ENCODE peak calls at places on chromosome 2, in ten cellular contexts. One of them, this sample, is unnamed.

GRCh38 chr2:96495983-96496382 is 9.2 kb downstream of the NEURL3 start:
- DNase-seq in IMR-90: no peak
- DNase-seq in tibial nerve: no peak
- DNase-seq in Peyer's patch: no peak
- DNase-seq in HepG2: no peak
- DNase-seq in uterus: no peak
- DNase-seq in H1: no peak
- DNase-seq in stomach: no peak
- DNase-seq in HCT116: no peak
- DNase-seq in breast epithelium: no peak
- DNase-seq in this sample: no peak

GRCh38 chr2:107558295-107558694 is 268.4 kb upstream of the RGPD4 start:
- DNase-seq in IMR-90: no peak
- DNase-seq in tibial nerve: no peak
- DNase-seq in Peyer's patch: no peak
- DNase-seq in HepG2: no peak
- DNase-seq in uterus: no peak
- DNase-seq in H1: no peak
- DNase-seq in stomach: no peak
- DNase-seq in HCT116: no peak
- DNase-seq in breast epithelium: no peak
- DNase-seq in this sample: no peak

GRCh38 chr2:74947703-74948102 is 10.7 kb upstream of the POLE4 start:
- DNase-seq in IMR-90: no peak
- DNase-seq in tibial nerve: no peak
- DNase-seq in Peyer's patch: no peak
- DNase-seq in HepG2: peak; percentile 62
- DNase-seq in uterus: no peak
- DNase-seq in H1: peak; percentile 54
- DNase-seq in stomach: no peak
- DNase-seq in HCT116: no peak
- DNase-seq in breast epithelium: no peak
- DNase-seq in this sample: no peak

GRCh38 chr2:52749764-52750163 is 1017.8 kb upstream of the CHAC2 start:
- DNase-seq in IMR-90: no peak
- DNase-seq in tibial nerve: no peak
- DNase-seq in Peyer's patch: no peak
- DNase-seq in HepG2: no peak
- DNase-seq in uterus: no peak
- DNase-seq in H1: no peak
- DNase-seq in stomach: no peak
- DNase-seq in HCT116: no peak
- DNase-seq in breast epithelium: no peak
- DNase-seq in this sample: no peak

GRCh38 chr2:8515390-8515761 is 166.5 kb upstream of the ID2 start:
- DNase-seq in IMR-90: no peak
- DNase-seq in tibial nerve: no peak
- DNase-seq in Peyer's patch: peak; percentile 72
- DNase-seq in HepG2: no peak
- DNase-seq in uterus: no peak
- DNase-seq in H1: no peak
- DNase-seq in stomach: peak; percentile 45
- DNase-seq in HCT116: no peak
- DNase-seq in breast epithelium: no peak
- DNase-seq in this sample: no peak

GRCh38 chr2:130987519-130988425 is 105.5 kb downstream of the FAM168B start:
- DNase-seq in IMR-90: no peak
- DNase-seq in tibial nerve: no peak
- DNase-seq in Peyer's patch: no peak
- DNase-seq in HepG2: no peak
- DNase-seq in uterus: no peak
- DNase-seq in H1: no peak
- DNase-seq in stomach: no peak
- DNase-seq in HCT116: no peak
- DNase-seq in breast epithelium: no peak
- DNase-seq in this sample: peak; percentile 22

GRCh38 chr2:143926731-143927130 is 593.2 kb downstream of the ZEB2 start:
- DNase-seq in IMR-90: no peak
- DNase-seq in tibial nerve: no peak
- DNase-seq in Peyer's patch: no peak
- DNase-seq in HepG2: no peak
- DNase-seq in uterus: no peak
- DNase-seq in H1: no peak
- DNase-seq in stomach: no peak
- DNase-seq in HCT116: no peak
- DNase-seq in breast epithelium: no peak
- DNase-seq in this sample: no peak

GRCh38 chr2:8241317-8241716 is 440.5 kb upstream of the ID2 start:
- DNase-seq in IMR-90: no peak
- DNase-seq in tibial nerve: no peak
- DNase-seq in Peyer's patch: no peak
- DNase-seq in HepG2: peak; percentile 22
- DNase-seq in uterus: no peak
- DNase-seq in H1: no peak
- DNase-seq in stomach: no peak
- DNase-seq in HCT116: no peak
- DNase-seq in breast epithelium: no peak
- DNase-seq in this sample: no peak

GRCh38 chr2:58215429-58215828 is 25.7 kb downstream of the FANCL start:
- DNase-seq in IMR-90: peak; percentile 34
- DNase-seq in tibial nerve: no peak
- DNase-seq in Peyer's patch: no peak
- DNase-seq in HepG2: no peak
- DNase-seq in uterus: no peak
- DNase-seq in H1: no peak
- DNase-seq in stomach: no peak
- DNase-seq in HCT116: no peak
- DNase-seq in breast epithelium: no peak
- DNase-seq in this sample: no peak

GRCh38 chr2:218019411-218020060 is 16.7 kb upstream of the TNS1 start:
- DNase-seq in IMR-90: no peak
- DNase-seq in tibial nerve: no peak
- DNase-seq in Peyer's patch: no peak
- DNase-seq in HepG2: no peak
- DNase-seq in uterus: no peak
- DNase-seq in H1: no peak
- DNase-seq in stomach: no peak
- DNase-seq in HCT116: no peak
- DNase-seq in breast epithelium: no peak
- DNase-seq in this sample: no peak

GRCh38 chr2:3595409-3595808 is 497 bp downstream of the COLEC11 start:
- DNase-seq in IMR-90: no peak
- DNase-seq in tibial nerve: no peak
- DNase-seq in Peyer's patch: no peak
- DNase-seq in HepG2: no peak
- DNase-seq in uterus: no peak
- DNase-seq in H1: no peak
- DNase-seq in stomach: no peak
- DNase-seq in HCT116: no peak
- DNase-seq in breast epithelium: no peak
- DNase-seq in this sample: no peak

GRCh38 chr2:156322103-156322671 is 10.3 kb downstream of the NR4A2 start:
- DNase-seq in IMR-90: no peak
- DNase-seq in tibial nerve: no peak
- DNase-seq in Peyer's patch: no peak
- DNase-seq in HepG2: no peak
- DNase-seq in uterus: no peak
- DNase-seq in H1: no peak
- DNase-seq in stomach: no peak
- DNase-seq in HCT116: no peak
- DNase-seq in breast epithelium: no peak
- DNase-seq in this sample: peak; percentile 30
- H3K4me3 ChIP-seq in IMR-90: no peak overlapping the region
- H3K4me3 ChIP-seq in tibial nerve: peak overlapping the region; percentile 8
- H3K4me3 ChIP-seq in Peyer's patch: peak overlapping the region; percentile 12
- H3K4me3 ChIP-seq in HepG2: no peak overlapping the region
- H3K4me3 ChIP-seq in uterus: no peak overlapping the region
- H3K4me3 ChIP-seq in H1: peak overlapping the region; percentile 32
- H3K4me3 ChIP-seq in stomach: peak overlapping the region; percentile 43
- H3K4me3 ChIP-seq in HCT116: no peak overlapping the region
- H3K4me3 ChIP-seq in breast epithelium: peak overlapping the region; percentile 50
- H3K4me3 ChIP-seq in this sample: no peak overlapping the region

GRCh38 chr2:43174368-43175186 is 51.8 kb downstream of the ZFP36L2 start:
- DNase-seq in IMR-90: no peak
- DNase-seq in tibial nerve: no peak
- DNase-seq in Peyer's patch: peak; percentile 86
- DNase-seq in HepG2: no peak
- DNase-seq in uterus: no peak
- DNase-seq in H1: no peak
- DNase-seq in stomach: peak; percentile 34
- DNase-seq in HCT116: no peak
- DNase-seq in breast epithelium: no peak
- DNase-seq in this sample: no peak
- TF ChIP-seq POLR2A in IMR-90: no peak
- TF ChIP-seq POLR2A in tibial nerve: peak; percentile 12
- TF ChIP-seq POLR2A in Peyer's patch: no peak
- TF ChIP-seq POLR2A in HepG2: no peak
- TF ChIP-seq POLR2A in uterus: no peak
- TF ChIP-seq POLR2A in H1: no peak
- TF ChIP-seq POLR2A in stomach: no peak
- TF ChIP-seq POLR2A in HCT116: no peak
- TF ChIP-seq POLR2A in breast epithelium: no peak
- TF ChIP-seq POLR2A in this sample: no peak

GRCh38 chr2:165693838-165694237 is 100.2 kb downstream of the GALNT3 start:
- DNase-seq in IMR-90: no peak
- DNase-seq in tibial nerve: no peak
- DNase-seq in Peyer's patch: no peak
- DNase-seq in HepG2: no peak
- DNase-seq in uterus: no peak
- DNase-seq in H1: no peak
- DNase-seq in stomach: no peak
- DNase-seq in HCT116: no peak
- DNase-seq in breast epithelium: no peak
- DNase-seq in this sample: no peak

GRCh38 chr2:165700511-165700910 is 93.5 kb downstream of the GALNT3 start:
- DNase-seq in IMR-90: no peak
- DNase-seq in tibial nerve: no peak
- DNase-seq in Peyer's patch: no peak
- DNase-seq in HepG2: no peak
- DNase-seq in uterus: no peak
- DNase-seq in H1: no peak
- DNase-seq in stomach: no peak
- DNase-seq in HCT116: no peak
- DNase-seq in breast epithelium: no peak
- DNase-seq in this sample: no peak

GRCh38 chr2:165698621-165698946 is 95.5 kb downstream of the GALNT3 start:
- DNase-seq in IMR-90: peak; percentile 43
- DNase-seq in tibial nerve: no peak
- DNase-seq in Peyer's patch: peak; percentile 17
- DNase-seq in HepG2: peak; percentile 44
- DNase-seq in uterus: no peak
- DNase-seq in H1: peak; percentile 69
- DNase-seq in stomach: peak; percentile 41
- DNase-seq in HCT116: peak; percentile 19
- DNase-seq in breast epithelium: no peak
- DNase-seq in this sample: peak; percentile 60

GRCh38 chr2:165699931-165700330 is 94.1 kb downstream of the GALNT3 start:
- DNase-seq in IMR-90: no peak
- DNase-seq in tibial nerve: no peak
- DNase-seq in Peyer's patch: no peak
- DNase-seq in HepG2: no peak
- DNase-seq in uterus: no peak
- DNase-seq in H1: no peak
- DNase-seq in stomach: no peak
- DNase-seq in HCT116: no peak
- DNase-seq in breast epithelium: no peak
- DNase-seq in this sample: no peak

DNA sequence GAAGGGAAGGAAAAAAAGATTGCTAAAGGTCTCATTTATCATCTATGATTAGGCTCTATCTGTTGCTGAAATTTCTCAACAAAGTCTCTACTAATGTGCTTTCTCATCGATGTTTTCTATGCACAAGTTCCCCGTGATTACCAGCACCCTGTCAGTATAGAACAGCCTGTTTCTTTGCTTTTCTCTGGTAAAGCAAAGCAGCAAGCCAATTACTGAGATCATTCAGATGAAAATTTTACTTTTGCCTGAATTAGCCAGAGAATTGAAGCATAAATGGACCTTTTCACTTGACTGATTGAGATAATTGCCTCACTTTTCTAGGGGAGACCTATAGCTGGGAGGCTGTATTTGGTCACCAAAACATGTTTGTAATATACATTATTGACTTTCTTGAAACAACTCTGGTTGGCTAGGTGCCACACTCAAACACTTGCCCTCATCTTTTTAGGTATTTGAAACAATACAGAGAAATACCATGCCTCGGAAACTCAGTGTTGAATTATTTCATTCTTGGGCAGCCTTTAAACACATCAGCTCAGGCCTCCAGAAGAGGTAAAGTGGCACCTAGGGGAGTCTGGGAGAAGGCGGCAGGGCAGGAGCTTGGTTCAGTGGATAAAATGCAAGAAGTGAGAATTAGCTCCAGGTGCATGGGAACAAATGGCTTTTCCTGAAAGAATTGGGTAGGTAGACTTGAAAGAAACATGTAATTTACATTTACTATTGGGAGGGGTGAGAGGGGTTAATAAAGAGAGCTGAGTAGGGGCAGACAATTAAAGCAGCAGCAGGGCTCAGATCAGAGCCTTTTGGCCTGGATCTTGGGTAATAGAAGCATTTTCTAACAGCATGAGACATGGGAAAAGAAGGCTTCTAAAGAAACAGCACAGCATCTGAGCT is 96.1 kb downstream of the GALNT3 start:
- DNase-seq in IMR-90: no peak
- DNase-seq in tibial nerve: no peak
- DNase-seq in Peyer's patch: no peak
- DNase-seq in HepG2: no peak
- DNase-seq in uterus: no peak
- DNase-seq in H1: no peak
- DNase-seq in stomach: no peak
- DNase-seq in HCT116: no peak
- DNase-seq in breast epithelium: no peak
- DNase-seq in this sample: no peak
- H3K4me3 ChIP-seq in IMR-90: no peak overlapping the region
- H3K4me3 ChIP-seq in tibial nerve: no peak overlapping the region
- H3K4me3 ChIP-seq in Peyer's patch: no peak overlapping the region
- H3K4me3 ChIP-seq in HepG2: no peak overlapping the region
- H3K4me3 ChIP-seq in uterus: no peak overlapping the region
- H3K4me3 ChIP-seq in H1: no peak overlapping the region
- H3K4me3 ChIP-seq in stomach: no peak overlapping the region
- H3K4me3 ChIP-seq in HCT116: no peak overlapping the region
- H3K4me3 ChIP-seq in breast epithelium: no peak overlapping the region
- H3K4me3 ChIP-seq in this sample: no peak overlapping the region

DNA sequence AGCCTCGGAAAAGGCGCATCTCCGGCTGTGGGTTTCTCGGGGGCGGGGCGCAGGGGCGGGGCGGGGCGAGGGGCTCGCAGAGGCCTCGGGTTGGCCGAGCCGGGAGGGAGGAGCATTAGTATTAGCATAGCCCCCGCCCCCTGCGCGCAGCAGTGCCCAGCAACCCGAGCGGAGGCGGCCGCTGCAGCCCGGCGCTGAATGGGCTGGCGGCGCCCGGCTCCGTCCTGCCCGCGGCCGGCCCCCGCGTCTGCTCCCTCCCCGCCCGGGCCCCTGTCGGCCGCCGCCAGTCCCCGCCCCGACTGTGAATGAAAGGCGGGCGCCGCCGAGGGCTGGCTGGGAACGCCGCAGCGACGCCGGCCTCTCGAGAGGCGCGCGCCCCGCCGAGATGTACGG is at the start of gene EFR3B:
- DNase-seq in IMR-90: peak; percentile 90
- DNase-seq in tibial nerve: peak; percentile 91
- DNase-seq in Peyer's patch: peak; percentile 92
- DNase-seq in HepG2: peak; percentile 89
- DNase-seq in uterus: peak; percentile 94
- DNase-seq in H1: peak; percentile 82
- DNase-seq in stomach: peak; percentile 96
- DNase-seq in HCT116: peak; percentile 68
- DNase-seq in breast epithelium: peak; percentile 92
- DNase-seq in this sample: peak; percentile 95
- TF ChIP-seq POLR2A in IMR-90: peak; percentile 40
- TF ChIP-seq POLR2A in tibial nerve: peak; percentile 65
- TF ChIP-seq POLR2A in Peyer's patch: no peak
- TF ChIP-seq POLR2A in HepG2: no peak
- TF ChIP-seq POLR2A in uterus: peak; percentile 49
- TF ChIP-seq POLR2A in H1: no peak
- TF ChIP-seq POLR2A in stomach: no peak
- TF ChIP-seq POLR2A in HCT116: no peak
- TF ChIP-seq POLR2A in breast epithelium: no peak
- TF ChIP-seq POLR2A in this sample: no peak